ENCODE peak calls at places on chromosomes 3 and 15, in five cellular contexts. R is body of pancreas, S is ovary, Y is transverse colon, A is NB4. I is an unnamed sample.
A peak's percentile ranks its signal among the peaks of the same experiment; 100 is the strongest.

GRCh38 chr3:151766454-151766853 is 32.7 kb downstream of the AADACL2 start:
- DNase-seq in A (no peak), Y (no peak), S (no peak), R (no peak), I (no peak)

GRCh38 chr15:67785431-67785830 is 39.9 kb upstream of the SKOR1 start:
- DNase-seq in R (no peak), Y (no peak), S (no peak), A (no peak), I (no peak)

GRCh38 chr3:148863814-148864213 is 1.3 kb upstream of the CPA3 start:
- DNase-seq in Y (no peak), R (no peak), A (no peak), S (no peak), I (no peak)

GRCh38 chr3:20668411-20668810 is 482.4 kb upstream of the SGO1 start:
- DNase-seq in Y (no peak), R (no peak), S (no peak), A (peak; percentile 5), I (no peak)

GRCh38 chr3:120566243-120566980 is 29.7 kb upstream of the NDUFB4 start:
- DNase-seq in A (no peak), S (no peak), Y (no peak), R (no peak), I (no peak)

GRCh38 chr15:35000511-35000910 is 12.4 kb upstream of the ZNF770 start:
- DNase-seq in Y (no peak), S (no peak), A (peak; percentile 57), R (peak; percentile 68), I (peak; percentile 77)

GRCh38 chr15:69757186-69757585 is 304.6 kb downstream of the RPLP1 start:
- DNase-seq in A (peak; percentile 18), S (no peak), R (no peak), Y (no peak), I (no peak)

GRCh38 chr15:99307735-99308134 is 56.5 kb downstream of the LRRC28 start:
- DNase-seq in A (no peak), S (no peak), R (no peak), Y (no peak), I (no peak)

GRCh38 chr3:139716908-139717485 is 39.2 kb upstream of the NMNAT3 start:
- DNase-seq in S (no peak), Y (no peak), R (no peak), A (no peak), I (no peak)

GRCh38 chr15:101217446-101217845 is 34.4 kb downstream of the CHSY1 start:
- DNase-seq in R (no peak), A (no peak), Y (no peak), S (no peak), I (no peak)

GRCh38 chr3:20080956-20081554 is 40.8 kb downstream of the KAT2B start:
- DNase-seq in R (peak; percentile 91), S (no peak), A (peak; percentile 17), Y (peak; percentile 19), I (no peak)

GRCh38 chr15:71079208-71080044 is 35.8 kb upstream of the THSD4 start:
- DNase-seq in A (no peak), R (peak; percentile 51), S (no peak), Y (peak; percentile 52), I (no peak)

GRCh38 chr3:151798476-151798875 is 15.4 kb upstream of the AADAC start:
- DNase-seq in R (no peak), A (no peak), Y (no peak), S (no peak), I (no peak)

GRCh38 chr3:160163259-160163878 is 61.9 kb upstream of the C3orf80 start:
- DNase-seq in R (no peak), Y (no peak), S (no peak), A (peak; percentile 21), I (no peak)

GRCh38 chr3:157103280-157103679 is 56.7 kb downstream of the CCNL1 start:
- DNase-seq in R (no peak), A (no peak), Y (no peak), S (no peak), I (no peak)

GRCh38 chr3:195150194-195151118 is 120.5 kb downstream of the XXYLT1 start:
- DNase-seq in A (peak; percentile 88), Y (peak; percentile 61), S (peak; percentile 78), R (peak; percentile 55), I (peak; percentile 86)

GRCh38 chr3:84547971-84548970 is 410.5 kb upstream of the CADM2 start:
- DNase-seq in Y (no peak), R (peak; percentile 65), A (peak; percentile 36), S (no peak), I (peak; percentile 5)

GRCh38 chr3:194624956-194625355 is 8.3 kb downstream of the TMEM44 start:
- DNase-seq in S (no peak), R (no peak), A (no peak), Y (no peak), I (no peak)

GRCh38 chr3:137768361-137769320 is 4.5 kb downstream of the SOX14 start:
- DNase-seq in A (no peak), Y (no peak), R (no peak), S (no peak), I (no peak)

GRCh38 chr3:131733086-131733841 is 230.5 kb upstream of the MRPL3 start:
- DNase-seq in Y (no peak), S (no peak), R (no peak), A (no peak), I (no peak)

GRCh38 chr3:179175358-179175757 is 27.2 kb downstream of the PIK3CA start:
- DNase-seq in Y (no peak), S (no peak), R (no peak), A (no peak), I (no peak)

GRCh38 chr15:99486371-99487336 is 79.1 kb upstream of the MEF2A start:
- DNase-seq in R (peak; percentile 86), S (peak; percentile 74), A (no peak), Y (peak; percentile 61), I (no peak)

GRCh38 chr3:29083081-29083480 is 197.8 kb upstream of the RBMS3 start:
- DNase-seq in S (no peak), R (no peak), Y (no peak), A (no peak), I (no peak)

GRCh38 chr3:111803123-111803593 is 55.9 kb upstream of the PHLDB2 start:
- DNase-seq in Y (peak; percentile 54), A (no peak), R (peak; percentile 43), S (peak; percentile 37), I (peak; percentile 22)

GRCh38 chr3:30644615-30645014 is 38.2 kb downstream of the TGFBR2 start:
- DNase-seq in Y (peak; percentile 47), R (peak; percentile 40), S (peak; percentile 31), A (peak; percentile 54), I (no peak)

GRCh38 chr15:63176302-63176701 is 13.1 kb upstream of the RAB8B start:
- DNase-seq in Y (no peak), S (no peak), A (no peak), R (no peak), I (no peak)

GRCh38 chr15:63178034-63178433 is 11.4 kb upstream of the RAB8B start:
- DNase-seq in A (no peak), R (no peak), Y (no peak), S (no peak), I (no peak)

GRCh38 chr15:63186065-63186464 is 3.3 kb upstream of the RAB8B start:
- DNase-seq in A (no peak), Y (no peak), S (no peak), R (no peak), I (no peak)

GRCh38 chr15:63185206-63185605 is 4.2 kb upstream of the RAB8B start:
- DNase-seq in Y (no peak), S (no peak), R (no peak), A (no peak), I (no peak)

DNA sequence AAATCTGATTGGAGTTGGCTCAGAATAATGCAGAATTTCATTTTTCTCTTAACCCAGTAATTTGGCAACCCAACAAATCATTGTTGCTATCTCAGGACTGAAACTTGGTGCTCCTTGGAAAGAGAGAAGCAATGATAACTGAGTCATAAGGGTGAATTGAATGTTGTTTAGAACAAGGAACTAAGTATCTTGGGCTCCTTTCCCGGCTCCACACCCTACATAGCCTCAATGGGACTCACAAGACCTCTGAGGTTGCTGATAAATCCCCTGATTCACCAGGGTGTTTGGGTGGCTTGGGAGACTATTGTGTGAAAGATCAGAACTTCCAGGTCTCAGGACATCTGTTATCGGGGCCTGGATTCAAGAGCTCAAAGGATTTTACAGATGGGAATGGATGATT is 7.7 kb upstream of the RAB8B start:
- DNase-seq in S (no peak), Y (no peak), R (no peak), A (no peak), I (no peak)
- TF ChIP-seq POLR2A in S (no peak), Y (no peak), R (no peak), A (no peak), I (no peak)

DNA sequence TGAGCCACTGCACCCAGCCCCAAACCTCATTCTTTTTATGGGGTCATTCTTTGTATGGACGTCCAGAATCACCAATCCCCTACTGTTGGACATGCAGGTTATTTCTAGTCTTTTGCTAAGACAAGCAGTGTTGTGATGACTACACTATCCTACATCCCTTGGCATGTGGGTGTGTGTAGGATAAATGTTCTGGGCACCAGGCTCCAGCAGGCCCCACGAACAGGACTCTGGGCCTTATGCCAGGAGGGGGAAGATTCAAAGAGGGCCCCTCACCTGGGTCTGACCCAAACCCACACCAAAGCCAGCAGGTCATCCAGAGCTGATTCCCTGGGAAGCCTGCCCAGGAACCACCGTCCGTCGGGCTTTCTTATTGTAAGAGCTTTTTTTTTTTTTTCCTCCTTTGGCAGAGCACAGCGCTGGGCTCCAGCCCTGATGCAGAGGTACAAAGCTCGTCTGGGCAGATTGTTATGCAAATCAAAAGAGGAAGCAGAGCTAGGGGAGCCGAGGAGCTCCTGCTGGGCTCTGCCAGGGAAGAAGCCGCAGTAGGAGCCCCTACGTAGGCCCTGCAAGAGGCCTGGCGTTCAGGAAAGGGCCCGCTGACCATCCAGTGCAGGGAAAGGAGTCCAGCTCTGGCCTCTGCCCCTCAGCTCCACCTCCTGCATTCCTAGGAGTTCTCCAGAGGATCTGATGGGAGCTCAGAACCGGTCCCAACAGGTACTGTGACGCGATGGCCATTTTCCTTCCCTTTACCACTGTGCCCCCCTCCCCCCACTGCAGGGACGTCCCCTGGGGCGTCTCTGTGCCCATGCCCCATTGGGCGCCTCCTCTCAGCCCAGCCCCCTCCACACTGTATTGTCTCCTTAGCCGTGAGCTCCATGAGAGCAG is 29.0 kb upstream of the FURIN start:
- DNase-seq in A (peak; percentile 95), Y (peak; percentile 75), R (peak; percentile 39), S (no peak), I (no peak)
- TF ChIP-seq POLR2A in A (no peak), Y (peak; percentile 63), R (no peak), S (no peak), I (no peak)

DNA sequence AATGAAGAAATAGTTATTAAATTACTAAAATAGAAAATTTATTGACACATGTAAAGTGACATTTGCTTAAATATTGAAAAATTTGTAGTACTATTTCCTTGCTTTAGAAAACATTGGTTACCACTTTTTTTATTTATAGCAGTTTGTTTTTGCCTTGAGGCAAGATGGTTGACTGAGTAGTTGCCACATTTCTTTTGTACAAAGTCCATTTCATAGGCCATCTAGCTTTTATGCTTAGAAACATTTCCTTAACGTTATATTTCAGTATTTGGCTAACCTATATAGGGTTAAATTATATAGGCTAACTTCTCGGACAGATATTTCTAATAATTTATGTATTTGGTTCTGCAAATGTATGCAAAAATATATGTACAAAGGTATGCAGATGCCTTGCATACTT is 17.1 kb downstream of the CTNNB1 start:
- DNase-seq in Y (no peak), R (no peak), S (no peak), A (no peak), I (no peak)
- TF ChIP-seq POLR2A in Y (no peak), R (no peak), S (no peak), A (no peak), I (no peak)

GRCh38 chr15:55573224-55573623 is 14.9 kb downstream of the PYGO1 start:
- DNase-seq in A (no peak), S (no peak), R (no peak), Y (no peak), I (no peak)

GRCh38 chr15:55574096-55574495 is 14.0 kb downstream of the PYGO1 start:
- DNase-seq in R (no peak), S (no peak), A (no peak), Y (no peak), I (no peak)

GRCh38 chr15:55576911-55577310 is 11.2 kb downstream of the PYGO1 start:
- DNase-seq in S (no peak), Y (no peak), A (no peak), R (no peak), I (no peak)
- TF ChIP-seq POLR2A in S (no peak), Y (no peak), A (no peak), R (no peak), I (no peak)

I was measured in H54.